ENCODE peak calls at places on chromosome 2, in eight cellular contexts. V is fibroblast of mammary gland, E is DND-41, C is spleen, M is epithelial cell of proximal tubule, W is MM.1S, B is left lung, Z is BJ. H is an unnamed sample.

GRCh38 chr2:132953771-132954170 is 283.8 kb upstream of the LYPD1 start:
- DNase-seq in V (no peak), E (no peak), C (no peak), M (no peak), W (peak; percentile 31), B (no peak), Z (no peak), H (no peak)

GRCh38 chr2:160407393-160408204 is 86.0 kb downstream of the RBMS1 start:
- DNase-seq in V (no peak), E (peak; percentile 63), C (peak; percentile 95), M (no peak), W (peak; percentile 56), B (peak; percentile 59), Z (no peak), H (no peak)

GRCh38 chr2:158586491-158586890 is 129.7 kb downstream of the PKP4 start:
- DNase-seq in V (peak; percentile 85), E (no peak), C (no peak), M (no peak), W (no peak), B (no peak), Z (peak; percentile 44), H (no peak)

GRCh38 chr2:20513946-20514345 is 67.1 kb downstream of the RHOB start:
- DNase-seq in V (no peak), E (no peak), C (no peak), M (no peak), W (no peak), B (peak; percentile 26), Z (no peak), H (no peak)

GRCh38 chr2:97267411-97268074 is 154.6 kb downstream of the ANKRD36 start:
- DNase-seq in V (no peak), E (peak; percentile 11), C (peak; percentile 71), M (no peak), W (peak; percentile 4), B (peak; percentile 30), Z (no peak), H (peak; percentile 87)

GRCh38 chr2:7133521-7133920 is 216.3 kb downstream of the RNF144A start:
- DNase-seq in V (no peak), E (no peak), C (no peak), M (no peak), W (no peak), B (no peak), Z (no peak), H (no peak)

GRCh38 chr2:235105821-235106359 is 154.1 kb downstream of the SH3BP4 start:
- DNase-seq in V (no peak), E (no peak), C (no peak), M (no peak), W (no peak), B (no peak), Z (no peak), H (no peak)

GRCh38 chr2:213416832-213417231 is 132.6 kb downstream of the SPAG16 start:
- DNase-seq in V (no peak), E (no peak), C (no peak), M (no peak), W (no peak), B (no peak), Z (no peak), H (no peak)

GRCh38 chr2:153232474-153232873 is 246.1 kb downstream of the RPRM start:
- DNase-seq in V (no peak), E (no peak), C (no peak), M (no peak), W (no peak), B (no peak), Z (no peak), H (no peak)

GRCh38 chr2:32591669-32592463 is 36.0 kb upstream of the TTC27 start:
- DNase-seq in V (peak; percentile 12), E (peak; percentile 31), C (no peak), M (no peak), W (peak; percentile 81), B (no peak), Z (no peak), H (no peak)

GRCh38 chr2:134466141-134466540 is 212.3 kb downstream of the MGAT5 start:
- DNase-seq in V (peak; percentile 17), E (peak; percentile 47), C (no peak), M (no peak), W (peak; percentile 11), B (no peak), Z (no peak), H (no peak)

GRCh38 chr2:177669625-177670330 is 277.2 kb downstream of the AGPS start:
- DNase-seq in V (no peak), E (no peak), C (no peak), M (no peak), W (no peak), B (no peak), Z (no peak), H (no peak)

GRCh38 chr2:40344364-40344763 is 107.5 kb downstream of the SLC8A1 start:
- DNase-seq in V (no peak), E (no peak), C (no peak), M (no peak), W (no peak), B (no peak), Z (no peak), H (no peak)

GRCh38 chr2:101793277-101793969 is 95.9 kb downstream of the MAP4K4 start:
- DNase-seq in V (peak; percentile 53), E (no peak), C (no peak), M (no peak), W (no peak), B (no peak), Z (no peak), H (no peak)

GRCh38 chr2:230443540-230443939 is 27.5 kb downstream of the SP100 start:
- DNase-seq in V (peak; percentile 66), E (no peak), C (no peak), M (no peak), W (no peak), B (no peak), Z (no peak), H (no peak)

GRCh38 chr2:216694201-216694825 is 1.0 kb downstream of the IGFBP5 start:
- DNase-seq in V (no peak), E (peak; percentile 59), C (no peak), M (no peak), W (peak; percentile 41), B (no peak), Z (no peak), H (no peak)

GRCh38 chr2:176702169-176702568 is 432.9 kb downstream of the MTX2 start:
- DNase-seq in V (no peak), E (no peak), C (no peak), M (no peak), W (no peak), B (no peak), Z (no peak), H (no peak)

GRCh38 chr2:241235396-241235795 is 46.9 kb downstream of the ANO7 start:
- DNase-seq in V (no peak), E (no peak), C (no peak), M (no peak), W (no peak), B (no peak), Z (no peak), H (no peak)

GRCh38 chr2:241234066-241234790 is 45.8 kb downstream of the ANO7 start:
- DNase-seq in V (no peak), E (no peak), C (peak; percentile 61), M (no peak), W (no peak), B (no peak), Z (no peak), H (peak; percentile 59)

GRCh38 chr2:241237047-241237446 is 48.6 kb downstream of the ANO7 start:
- DNase-seq in V (no peak), E (no peak), C (no peak), M (no peak), W (no peak), B (no peak), Z (no peak), H (peak; percentile 26)

GRCh38 chr2:241234962-241235361 is 46.5 kb downstream of the ANO7 start:
- DNase-seq in V (no peak), E (no peak), C (peak; percentile 64), M (no peak), W (no peak), B (no peak), Z (no peak), H (peak; percentile 59)

DNA sequence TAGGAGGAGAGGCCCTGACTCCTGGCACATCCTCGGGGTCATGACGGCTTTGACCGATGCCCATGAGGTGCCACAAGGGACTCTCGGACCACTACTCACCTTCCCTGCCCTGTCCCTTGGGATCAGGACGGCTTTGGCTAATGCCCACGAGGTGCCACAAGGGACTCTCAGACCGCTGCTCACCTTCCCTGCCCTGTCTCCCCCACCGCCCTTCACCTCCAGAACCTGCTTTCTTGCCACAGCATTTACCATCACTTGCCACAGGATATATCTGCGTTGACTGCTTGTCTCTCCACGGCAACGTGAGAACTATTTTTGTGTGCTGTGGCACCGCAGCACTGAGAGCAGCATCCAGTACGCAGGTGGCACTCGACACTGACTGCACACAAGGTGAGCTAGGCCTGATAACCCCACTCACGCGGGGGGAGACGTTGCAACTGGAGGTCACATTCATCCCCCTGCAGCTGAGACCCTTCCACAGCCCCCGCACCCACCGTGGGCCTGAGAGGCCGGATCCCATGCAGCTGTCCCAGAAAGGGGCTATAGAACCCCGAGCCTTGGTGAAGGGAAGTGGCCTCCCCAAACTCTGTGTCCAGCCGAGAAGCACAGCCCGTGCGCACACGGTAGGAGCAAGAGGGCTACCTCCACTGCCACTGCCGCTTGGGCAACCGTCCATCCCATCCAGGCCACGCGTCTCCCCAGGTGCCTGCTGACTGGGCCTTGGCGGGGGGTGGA is 47.5 kb downstream of the ANO7 start:
- DNase-seq in V (no peak), E (no peak), C (no peak), M (no peak), W (no peak), B (no peak), Z (no peak), H (peak; percentile 76)
- TF ChIP-seq CTCF in V (no peak), E (no peak), C (no peak), M (no peak), W (no peak), B (no peak), Z (no peak), H (no peak)

DNA sequence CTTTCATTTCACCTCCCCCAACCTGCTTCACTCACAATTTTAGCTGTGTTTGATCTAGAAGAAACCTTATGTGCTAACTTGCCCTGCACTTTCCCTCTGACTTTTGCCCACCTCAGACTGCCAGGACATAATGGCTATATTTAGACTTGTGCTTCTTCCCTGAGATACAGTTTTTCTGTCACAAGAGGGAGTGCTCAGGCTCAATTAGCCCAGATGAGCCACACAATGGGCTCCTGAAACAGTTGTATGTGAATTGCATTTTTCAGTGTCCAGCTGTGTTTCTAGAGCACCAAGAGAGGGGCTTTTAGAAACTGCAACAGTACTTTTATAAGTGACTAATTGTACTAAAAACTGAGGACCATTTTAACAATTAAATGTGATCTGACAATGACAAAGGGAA is 109.6 kb downstream of the FSHR start:
- DNase-seq in V (no peak), E (no peak), C (no peak), M (no peak), W (peak; percentile 12), B (no peak), Z (no peak), H (no peak)
- TF ChIP-seq CTCF in V (no peak), E (no peak), C (no peak), M (peak; percentile 62), W (peak; percentile 19), B (no peak), Z (no peak), H (peak; percentile 39)

GRCh38 chr2:166181813-166182154 is 54.0 kb upstream of the SCN1A start:
- DNase-seq in V (no peak), E (no peak), C (no peak), M (no peak), W (no peak), B (no peak), Z (no peak), H (no peak)
- TF ChIP-seq CTCF in V (no peak), E (peak; percentile 1), C (no peak), M (peak; percentile 27), W (no peak), B (no peak), Z (no peak), H (peak; percentile 65)

GRCh38 chr2:170267071-170267470 is 89.1 kb downstream of the MYO3B start:
- DNase-seq in V (no peak), E (no peak), C (no peak), M (no peak), W (no peak), B (no peak), Z (no peak), H (no peak)
- TF ChIP-seq CTCF in V (no peak), E (no peak), C (no peak), M (no peak), W (no peak), B (no peak), Z (no peak), H (no peak)